ENCODE peak calls at places on chromosome 1, in nine cellular contexts. N, B, Z, J, D, A, X, R and I are unnamed samples.

GRCh38 chr1:98677288-98677687 is 15.8 kb downstream of the SNX7 start:
- DNase-seq in N (peak), B (no peak), Z (peak), J (no peak), D (no peak), A (peak), X (no peak), R (no peak), I (no peak)

GRCh38 chr1:192104852-192105251 is 53.4 kb upstream of the RGS18 start:
- DNase-seq in N (peak), B (peak), Z (no peak), J (no peak), D (no peak), A (no peak), X (no peak), R (no peak), I (no peak)

GRCh38 chr1:17736625-17737024 is 18.5 kb upstream of the ACTL8 start:
- DNase-seq in N (no peak), B (no peak), Z (no peak), J (no peak), D (no peak), A (no peak), X (no peak), R (no peak), I (no peak)

GRCh38 chr1:206609229-206609991 is 2.9 kb downstream of the EIF2D start:
- DNase-seq in N (no peak), B (peak), Z (no peak), J (no peak), D (no peak), A (no peak), X (no peak), R (no peak), I (no peak)

GRCh38 chr1:59124166-59124565 is 172.7 kb upstream of the FGGY start:
- DNase-seq in N (peak), B (no peak), Z (no peak), J (no peak), D (no peak), A (no peak), X (no peak), R (no peak), I (no peak)

GRCh38 chr1:1817262-1817661 is 39.0 kb upstream of the NADK start:
- DNase-seq in N (no peak), B (no peak), Z (no peak), J (no peak), D (no peak), A (no peak), X (no peak), R (no peak), I (no peak)

GRCh38 chr1:220775238-220775853 is 11.4 kb upstream of the MTARC1 start:
- DNase-seq in N (peak), B (peak), Z (peak), J (no peak), D (peak), A (peak), X (peak), R (peak), I (no peak)

GRCh38 chr1:42953182-42954180 is 5.2 kb downstream of the SLC2A1 start:
- DNase-seq in N (no peak), B (no peak), Z (no peak), J (no peak), D (no peak), A (no peak), X (no peak), R (peak), I (no peak)

GRCh38 chr1:220925707-220926106 is 46.5 kb downstream of the HLX start:
- DNase-seq in N (no peak), B (no peak), Z (no peak), J (no peak), D (no peak), A (no peak), X (no peak), R (no peak), I (no peak)

GRCh38 chr1:55506686-55507577 is 291.8 kb upstream of the USP24 start:
- DNase-seq in N (peak), B (no peak), Z (no peak), J (no peak), D (no peak), A (peak), X (no peak), R (no peak), I (peak)

GRCh38 chr1:236343246-236343862 is 50.7 kb upstream of the EDARADD start:
- DNase-seq in N (no peak), B (no peak), Z (peak), J (no peak), D (no peak), A (no peak), X (no peak), R (no peak), I (no peak)

GRCh38 chr1:24481843-24482610 is 20.6 kb upstream of the RCAN3 start:
- DNase-seq in N (peak), B (no peak), Z (no peak), J (no peak), D (no peak), A (no peak), X (no peak), R (no peak), I (no peak)

GRCh38 chr1:117567435-117567834 is 38.4 kb upstream of the TENT5C start:
- DNase-seq in N (no peak), B (no peak), Z (no peak), J (peak), D (no peak), A (no peak), X (no peak), R (no peak), I (no peak)

GRCh38 chr1:206059354-206059915 is 6.5 kb downstream of the RHEX start:
- DNase-seq in N (no peak), B (no peak), Z (no peak), J (no peak), D (no peak), A (no peak), X (no peak), R (no peak), I (no peak)

GRCh38 chr1:198610362-198610761 is 28.5 kb upstream of the PTPRC start:
- DNase-seq in N (peak), B (no peak), Z (no peak), J (no peak), D (no peak), A (no peak), X (no peak), R (no peak), I (no peak)

GRCh38 chr1:248758352-248758751 is 2.8 kb upstream of the LYPD8 start:
- DNase-seq in N (no peak), B (no peak), Z (no peak), J (no peak), D (no peak), A (no peak), X (no peak), R (no peak), I (no peak)

GRCh38 chr1:245682638-245683376 is 528.0 kb downstream of the KIF26B start:
- DNase-seq in N (peak), B (no peak), Z (peak), J (no peak), D (peak), A (no peak), X (no peak), R (no peak), I (no peak)